ENCODE peak calls at places on chromosomes 2 and 18, in eight cellular contexts. P is NT2/D1; X is left ventricle myocardium inferior; L is pancreas; F is uterus; V is naive thymus-derived CD4-positive, alpha-beta T cell; A is neural progenitor cell; W is OCI-LY7. M is an unnamed sample. For H3K4me1 and H3K36me3, the result is how much of the 10 kb centered on the place peaks cover.

GRCh38 chr2:30188292-30188691 is 41.5 kb downstream of the YPEL5 start:
- DNase-seq in P (no peak), X (no peak), L (no peak), F (no peak), V (no peak), A (no peak), W (no peak), M (no peak)

GRCh38 chr2:103445356-103445755 is 683.5 kb downstream of the TMEM182 start:
- DNase-seq in P (no peak), X (no peak), L (no peak), F (no peak), V (no peak), A (no peak), W (no peak), M (no peak)

GRCh38 chr2:215698566-215698965 is 262.7 kb upstream of the FN1 start:
- DNase-seq in P (no peak), X (no peak), L (no peak), F (no peak), V (no peak), A (no peak), W (no peak), M (no peak)

GRCh38 chr2:98790221-98790620 is 59.3 kb upstream of the MGAT4A start:
- DNase-seq in P (no peak), X (no peak), L (no peak), F (no peak), V (no peak), A (no peak), W (no peak), M (no peak)

GRCh38 chr2:200063155-200063554 is 107.8 kb downstream of the MAIP1 start:
- DNase-seq in P (no peak), X (no peak), L (no peak), F (no peak), V (no peak), A (no peak), W (no peak), M (no peak)

GRCh38 chr2:158936978-158937377 is 31.5 kb upstream of the TANC1 start:
- DNase-seq in P (no peak), X (no peak), L (no peak), F (peak), V (no peak), A (no peak), W (no peak), M (no peak)

GRCh38 chr2:29114841-29115609 is at the start of gene CLIP4:
- DNase-seq in P (no peak), X (peak), L (peak), F (peak), V (peak), A (peak), W (no peak), M (no peak)

GRCh38 chr2:240796543-240797499 is 23.2 kb downstream of the KIF1A start:
- DNase-seq in P (no peak), X (no peak), L (peak), F (no peak), V (no peak), A (no peak), W (no peak), M (no peak)

GRCh38 chr18:76658627-76659026 is 163.6 kb upstream of the ZNF516 start:
- DNase-seq in P (no peak), X (no peak), L (no peak), F (no peak), V (no peak), A (peak), W (peak), M (no peak)

GRCh38 chr18:55964171-55964570 is 376.2 kb upstream of the TCF4 start:
- DNase-seq in P (no peak), X (no peak), L (no peak), F (no peak), V (no peak), A (no peak), W (no peak), M (no peak)

GRCh38 chr18:74251297-74252031 is 40.3 kb downstream of the CYB5A start:
- DNase-seq in P (peak), X (no peak), L (no peak), F (no peak), V (no peak), A (peak), W (no peak), M (no peak)

GRCh38 chr2:138237657-138238384 is 263.7 kb upstream of the SPOPL start:
- DNase-seq in P (no peak), X (no peak), L (no peak), F (no peak), V (no peak), A (no peak), W (no peak), M (no peak)

GRCh38 chr2:169735623-169736022 is 2.0 kb downstream of the KLHL23 start:
- DNase-seq in P (no peak), X (no peak), L (no peak), F (no peak), V (no peak), A (no peak), W (no peak), M (peak)
- H3K4me1 ChIP-seq in P (under half), X (under half), L (under half), F (under half), V (under half), A (under half), W (under half), M (under half)

GRCh38 chr2:63893163-63893562 is 51.5 kb downstream of the UGP2 start:
- DNase-seq in P (no peak), X (no peak), L (no peak), F (no peak), V (no peak), A (no peak), W (no peak), M (no peak)

GRCh38 chr2:63894167-63894566 is 52.5 kb downstream of the UGP2 start:
- DNase-seq in P (no peak), X (no peak), L (no peak), F (no peak), V (no peak), A (no peak), W (no peak), M (no peak)

GRCh38 chr2:63888490-63889402 is 47.0 kb downstream of the UGP2 start:
- DNase-seq in P (peak), X (no peak), L (peak), F (peak), V (peak), A (peak), W (peak), M (peak)

GRCh38 chr2:63890678-63891077 is 49.0 kb downstream of the UGP2 start:
- DNase-seq in P (no peak), X (no peak), L (no peak), F (no peak), V (no peak), A (no peak), W (no peak), M (no peak)

GRCh38 chr2:63891488-63892030 is 49.9 kb downstream of the UGP2 start:
- DNase-seq in P (no peak), X (no peak), L (no peak), F (no peak), V (no peak), A (no peak), W (no peak), M (no peak)
- H3K36me3 ChIP-seq in P (half or more), X (half or more), L (under half), F (under half), V (half or more), A (under half), W (half or more), M (under half)

GRCh38 chr2:198293281-198293680 is 488.9 kb downstream of the PLCL1 start:
- DNase-seq in P (no peak), X (no peak), L (no peak), F (no peak), V (no peak), A (no peak), W (no peak), M (no peak)

GRCh38 chr2:198296665-198297308 is 492.4 kb downstream of the PLCL1 start:
- DNase-seq in P (peak), X (no peak), L (peak), F (peak), V (peak), A (peak), W (peak), M (peak)

GRCh38 chr2:198297350-198297749 is 493.0 kb downstream of the PLCL1 start:
- DNase-seq in P (no peak), X (no peak), L (no peak), F (no peak), V (no peak), A (no peak), W (no peak), M (no peak)
- H3K4me3 ChIP-seq in P (no peak), X (no peak), L (no peak), F (no peak), V (no peak), A (no peak), W (no peak), M (no peak)

GRCh38 chr2:42922293-42922692 is 129.9 kb upstream of the HAAO start:
- DNase-seq in P (no peak), X (no peak), L (no peak), F (no peak), V (no peak), A (no peak), W (no peak), M (no peak)

GRCh38 chr2:42921721-42922120 is 129.3 kb upstream of the HAAO start:
- DNase-seq in P (no peak), X (no peak), L (no peak), F (no peak), V (no peak), A (no peak), W (no peak), M (no peak)

GRCh38 chr2:42923632-42924425 is 131.4 kb upstream of the HAAO start:
- DNase-seq in P (no peak), X (no peak), L (no peak), F (no peak), V (no peak), A (no peak), W (no peak), M (no peak)

GRCh38 chr2:42924436-42924897 is 132.1 kb upstream of the HAAO start:
- DNase-seq in P (no peak), X (no peak), L (no peak), F (no peak), V (no peak), A (no peak), W (no peak), M (no peak)

GRCh38 chr2:42922790-42923631 is 130.6 kb upstream of the HAAO start:
- DNase-seq in P (no peak), X (no peak), L (no peak), F (no peak), V (no peak), A (no peak), W (no peak), M (no peak)
- H3K4me1 ChIP-seq in P (under half), X (half or more), L (half or more), F (under half), V (under half), A (half or more), W (under half), M (under half)

DNA sequence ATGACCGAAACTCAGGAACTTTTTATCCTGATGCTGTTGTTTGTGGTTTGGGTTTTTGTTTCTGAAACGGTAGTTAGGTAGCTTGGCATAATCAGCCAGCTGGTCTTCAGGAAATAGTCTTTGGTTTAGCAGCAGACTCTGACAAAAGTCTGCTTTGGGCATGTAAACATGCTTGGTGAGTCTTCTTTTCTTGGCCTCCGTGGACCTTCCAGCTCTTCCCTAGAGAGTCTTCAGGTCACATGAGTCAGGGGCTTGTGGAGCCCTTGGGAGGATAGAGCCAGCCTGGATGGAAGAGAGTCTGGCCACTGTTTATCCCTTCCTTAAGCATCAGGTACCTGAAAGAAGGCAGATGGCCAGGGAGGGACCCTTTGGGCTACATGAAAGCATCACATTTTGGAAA is 154.5 kb downstream of the MGAT5 start:
- DNase-seq in P (no peak), X (no peak), L (no peak), F (no peak), V (no peak), A (no peak), W (peak), M (no peak)
- H3K36me3 ChIP-seq in P (under half), X (under half), L (under half), F (under half), V (under half), A (under half), W (half or more), M (under half)

GRCh38 chr2:71465356-71465755 is 12.0 kb downstream of the DYSF start:
- DNase-seq in P (no peak), X (no peak), L (no peak), F (no peak), V (no peak), A (no peak), W (no peak), M (no peak)
- H3K4me3 ChIP-seq in P (no peak), X (no peak), L (no peak), F (no peak), V (no peak), A (no peak), W (no peak), M (no peak)

GRCh38 chr2:233114421-233114861 is 54.3 kb downstream of the INPP5D start:
- DNase-seq in P (no peak), X (no peak), L (no peak), F (no peak), V (peak), A (no peak), W (no peak), M (no peak)
- H3K4me1 ChIP-seq in P (under half), X (under half), L (under half), F (under half), V (under half), A (under half), W (under half), M (under half)

M was measured in HAP-1.